ENCODE peak calls at places on chromosomes 5 and 9, in five cellular contexts. D is tibial artery, Y is esophagus squamous epithelium, O is cardiac muscle cell, S is uterus. P is an unnamed sample.

GRCh38 chr5:157530226-157530972 is 45.2 kb downstream of the ADAM19 start:
- DNase-seq in Y (no peak), S (no peak), D (no peak), O (no peak), P (no peak)

GRCh38 chr5:94304146-94304545 is 314.3 kb downstream of the KIAA0825 start:
- DNase-seq in S (no peak), Y (no peak), O (no peak), D (no peak), P (no peak)

GRCh38 chr9:21812945-21813568 is 10.6 kb downstream of the MTAP start:
- DNase-seq in S (peak; percentile 43), O (peak; percentile 73), D (peak; percentile 54), Y (no peak), P (peak; percentile 53)

GRCh38 chr9:6564370-6564769 is 81.2 kb downstream of the GLDC start:
- DNase-seq in D (peak; percentile 31), O (no peak), Y (no peak), S (no peak), P (no peak)

GRCh38 chr5:78984020-78984610 is 995 bp downstream of the ARSB start:
- DNase-seq in O (no peak), Y (no peak), S (no peak), D (no peak), P (no peak)

GRCh38 chr5:109612278-109612905 is 77.3 kb upstream of the MAN2A1 start:
- DNase-seq in Y (no peak), O (no peak), D (no peak), S (no peak), P (no peak)

GRCh38 chr9:117763314-117763713 is 59.1 kb downstream of the TLR4 start:
- DNase-seq in S (no peak), O (no peak), D (no peak), Y (no peak), P (no peak)

GRCh38 chr5:150653145-150653761 is 7.8 kb upstream of the MYOZ3 start:
- DNase-seq in S (no peak), Y (no peak), D (no peak), O (no peak), P (no peak)

DNA sequence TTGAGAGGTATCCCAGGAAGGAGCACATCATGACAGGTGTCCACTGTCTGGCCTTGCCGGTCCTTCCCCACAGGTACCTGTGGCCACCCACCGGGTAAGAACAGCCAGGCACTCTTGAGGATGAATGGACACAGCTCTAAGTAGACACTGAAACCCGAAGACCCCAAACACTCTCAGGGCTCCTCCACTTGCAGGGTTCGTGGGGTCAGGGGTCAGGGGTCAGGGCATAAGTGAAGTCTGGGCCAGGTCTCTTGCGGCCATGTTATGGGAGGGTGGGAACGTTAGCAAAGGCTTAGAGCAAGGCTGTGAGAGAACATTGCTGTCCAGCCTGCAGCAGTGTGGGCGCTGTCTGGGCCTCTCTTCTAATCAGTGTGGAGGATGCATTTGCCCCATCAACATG is 40.0 kb downstream of the MAPK9 start:
- DNase-seq in S (no peak), D (no peak), Y (no peak), O (no peak), P (no peak)
- H3K9me3 ChIP-seq in S (peaks cover 44% of the 10 kb centered on the region), D (peaks cover 85% of the 10 kb centered on the region), Y (peaks cover 7% of the 10 kb centered on the region), O (peaks cover 7% of the 10 kb centered on the region), P (peaks cover 21% of the 10 kb centered on the region)

GRCh38 chr5:179370490-179371122 is 25.3 kb upstream of the ADAMTS2 start:
- DNase-seq in D (peak; percentile 12), S (no peak), Y (no peak), O (no peak), P (no peak)

GRCh38 chr5:179368016-179368805 is 22.9 kb upstream of the ADAMTS2 start:
- DNase-seq in Y (no peak), O (no peak), S (no peak), D (no peak), P (no peak)

GRCh38 chr5:179369530-179369884 is 24.2 kb upstream of the ADAMTS2 start:
- DNase-seq in O (no peak), Y (no peak), D (no peak), S (no peak), P (no peak)

GRCh38 chr5:179368806-179369529 is 23.7 kb upstream of the ADAMTS2 start:
- DNase-seq in O (no peak), S (no peak), D (no peak), Y (no peak), P (no peak)

DNA sequence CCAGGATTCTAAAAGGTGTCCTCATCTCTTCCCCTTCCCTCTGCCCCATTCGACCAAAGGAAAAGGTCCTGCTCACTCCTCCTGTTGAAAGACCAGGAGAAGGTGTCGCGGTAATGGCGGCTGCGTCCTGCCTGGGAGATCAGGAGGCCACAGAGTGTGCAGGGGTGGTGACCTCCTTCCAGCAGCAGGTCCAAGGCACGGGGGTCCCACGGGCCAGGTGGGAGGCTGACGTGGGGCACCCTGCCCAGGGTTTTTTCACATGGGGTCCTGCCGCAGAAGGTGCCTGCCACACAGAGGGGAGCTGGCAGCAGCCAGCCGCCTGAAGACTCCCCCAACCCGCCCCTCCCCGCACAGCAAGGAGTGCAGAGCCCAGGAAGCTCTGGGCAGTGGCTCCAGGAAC is 22.2 kb upstream of the ADAMTS2 start:
- DNase-seq in O (no peak), S (no peak), Y (no peak), D (no peak), P (no peak)
- H3K9me3 ChIP-seq in O (no peaks in the 10 kb centered on the region), S (no peaks in the 10 kb centered on the region), Y (no peaks in the 10 kb centered on the region), D (no peaks in the 10 kb centered on the region), P (no peaks in the 10 kb centered on the region)

GRCh38 chr5:3599283-3600105 is 3.9 kb downstream of the IRX1 start:
- DNase-seq in S (no peak), Y (no peak), O (peak; percentile 44), D (no peak), P (no peak)
- H3K9me3 ChIP-seq in S (no peaks in the 10 kb centered on the region), Y (no peaks in the 10 kb centered on the region), O (no peaks in the 10 kb centered on the region), D (no peaks in the 10 kb centered on the region), P (no peaks in the 10 kb centered on the region)

GRCh38 chr5:3605298-3606010 is 9.8 kb downstream of the IRX1 start:
- DNase-seq in S (no peak), Y (no peak), O (no peak), D (no peak), P (no peak)

GRCh38 chr5:3604501-3604900 is 8.9 kb downstream of the IRX1 start:
- DNase-seq in O (no peak), D (no peak), Y (no peak), S (no peak), P (no peak)

GRCh38 chr5:3609120-3609681 is 13.6 kb downstream of the IRX1 start:
- DNase-seq in O (no peak), S (no peak), Y (no peak), D (no peak), P (no peak)

GRCh38 chr5:3607541-3608147 is 12.0 kb downstream of the IRX1 start:
- DNase-seq in Y (no peak), D (no peak), O (no peak), S (no peak), P (no peak)

DNA sequence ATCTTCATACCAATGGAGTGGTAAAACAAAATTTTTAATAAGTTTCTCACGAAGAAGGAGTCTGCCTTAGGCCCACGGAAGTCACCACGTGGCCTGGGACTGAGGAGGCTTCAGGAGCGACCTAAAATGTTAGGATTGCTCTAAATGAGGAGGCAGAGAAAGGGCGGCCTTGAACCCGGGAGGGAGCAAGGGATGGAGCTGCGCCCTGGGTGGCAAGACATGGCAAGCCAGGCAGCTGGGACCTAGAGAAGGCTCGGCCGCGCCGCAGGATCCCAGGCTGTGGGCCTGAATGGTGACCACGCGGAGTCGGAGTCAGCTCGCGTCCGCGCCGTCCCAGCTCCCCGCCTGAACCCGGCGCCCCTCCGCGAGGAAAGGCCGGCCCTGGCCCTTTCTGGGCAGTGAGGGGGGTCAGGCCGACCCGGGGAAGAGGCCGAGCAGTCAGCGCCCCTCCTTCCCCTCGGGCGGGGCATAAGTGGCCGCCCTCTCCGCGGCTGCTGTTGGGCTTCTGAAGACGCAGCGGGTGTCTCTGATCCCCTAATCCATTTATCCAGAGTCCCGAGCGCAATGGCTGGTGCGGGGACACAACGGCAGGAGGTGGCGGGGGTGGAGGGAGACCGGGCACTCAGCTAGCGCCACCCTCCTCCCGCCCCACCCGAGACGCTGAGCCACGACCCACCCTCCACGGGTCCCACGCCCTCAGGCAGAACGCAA is 10.6 kb downstream of the IRX1 start:
- DNase-seq in D (no peak), Y (no peak), O (no peak), S (no peak), P (no peak)
- H3K9me3 ChIP-seq in D (no peaks in the 10 kb centered on the region), Y (no peaks in the 10 kb centered on the region), O (no peaks in the 10 kb centered on the region), S (no peaks in the 10 kb centered on the region), P (no peaks in the 10 kb centered on the region)

GRCh38 chr5:56339732-56340131 is 106.6 kb upstream of the ANKRD55 start:
- DNase-seq in S (no peak), D (no peak), Y (no peak), O (no peak), P (no peak)

GRCh38 chr5:56342612-56343011 is 109.5 kb upstream of the ANKRD55 start:
- DNase-seq in D (no peak), Y (no peak), S (no peak), O (no peak), P (no peak)

GRCh38 chr5:56340196-56340980 is 107.3 kb upstream of the ANKRD55 start:
- DNase-seq in S (no peak), D (no peak), Y (no peak), O (no peak), P (no peak)

GRCh38 chr5:56335212-56335611 is 102.1 kb upstream of the ANKRD55 start:
- DNase-seq in S (no peak), Y (no peak), O (no peak), D (no peak), P (no peak)

DNA sequence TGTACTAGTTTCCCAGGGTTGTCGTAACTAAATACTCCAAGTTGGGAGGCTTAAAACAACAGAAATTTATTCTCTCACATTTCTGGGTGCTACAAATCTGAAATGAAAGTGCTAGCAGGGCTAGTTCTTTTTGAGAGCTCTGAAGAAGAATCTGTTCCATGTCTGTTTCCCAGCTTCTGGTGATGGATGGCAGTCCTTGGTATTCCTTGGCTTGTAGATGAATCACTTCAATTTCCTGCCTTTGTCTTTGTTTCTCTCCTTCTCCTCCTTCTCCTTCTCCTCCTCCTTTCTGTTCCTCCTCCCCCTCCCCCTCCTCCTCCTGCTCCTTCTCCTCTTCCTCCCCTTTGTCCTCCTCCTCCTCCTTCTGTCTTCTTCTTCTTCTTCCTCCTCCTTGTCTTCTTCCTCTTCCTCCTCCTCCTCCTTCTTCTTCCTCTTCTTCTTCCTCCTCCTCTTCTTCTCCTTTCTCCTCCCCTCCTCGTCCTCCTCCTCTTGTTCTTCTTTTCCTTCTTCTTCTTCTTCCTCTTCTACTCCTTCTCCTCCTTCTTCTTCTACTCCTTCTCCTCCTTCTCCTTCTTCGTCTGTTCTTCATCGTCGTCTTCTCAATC is 104.7 kb upstream of the ANKRD55 start:
- DNase-seq in S (no peak), O (no peak), Y (no peak), D (no peak), P (no peak)
- H3K9me3 ChIP-seq in S (no peaks in the 10 kb centered on the region), O (no peaks in the 10 kb centered on the region), Y (no peaks in the 10 kb centered on the region), D (no peaks in the 10 kb centered on the region), P (no peaks in the 10 kb centered on the region)